ENCODE peak calls at places on chromosomes 3 and 15, in eight cellular contexts. I, T, V, B, A, P, E and S are unnamed samples.

GRCh38 chr3:195025056-195025880 is 245.7 kb downstream of the XXYLT1 start:
- DNase-seq in I (peak), T (no peak), V (no peak), B (no peak), A (no peak), P (no peak), E (no peak), S (no peak)

GRCh38 chr3:172592898-172593669 is 69.9 kb upstream of the TNFSF10 start:
- DNase-seq in I (no peak), T (no peak), V (no peak), B (peak), A (no peak), P (no peak), E (no peak), S (no peak)

GRCh38 chr3:149765762-149766334 is 13.6 kb upstream of the COMMD2 start:
- DNase-seq in I (no peak), T (no peak), V (no peak), B (peak), A (peak), P (peak), E (no peak), S (no peak)

GRCh38 chr3:14124223-14124614 is 451 bp downstream of the CHCHD4 start:
- DNase-seq in I (no peak), T (no peak), V (peak), B (peak), A (peak), P (peak), E (peak), S (peak)

GRCh38 chr15:99126930-99127329 is 22.1 kb downstream of the SYNM start:
- DNase-seq in I (no peak), T (no peak), V (no peak), B (no peak), A (no peak), P (no peak), E (no peak), S (no peak)

GRCh38 chr3:32440481-32441350 is 49.1 kb downstream of the CMTM7 start:
- DNase-seq in I (no peak), T (no peak), V (no peak), B (no peak), A (no peak), P (no peak), E (no peak), S (no peak)

GRCh38 chr15:22786868-22787698 is 639 bp downstream of the NIPA1 start:
- DNase-seq in I (no peak), T (peak), V (no peak), B (peak), A (peak), P (no peak), E (peak), S (no peak)

GRCh38 chr3:6861331-6861988 is 545 bp downstream of the GRM7 start:
- DNase-seq in I (no peak), T (no peak), V (no peak), B (no peak), A (no peak), P (peak), E (no peak), S (no peak)

GRCh38 chr15:34644061-34644460 is 60.6 kb upstream of the GOLGA8B start:
- DNase-seq in I (no peak), T (no peak), V (no peak), B (peak), A (no peak), P (no peak), E (no peak), S (no peak)

GRCh38 chr15:86526938-86527735 is 447.5 kb downstream of the AGBL1 start:
- DNase-seq in I (no peak), T (no peak), V (no peak), B (no peak), A (peak), P (no peak), E (no peak), S (no peak)

GRCh38 chr3:135157045-135157444 is 362.0 kb downstream of the EPHB1 start:
- DNase-seq in I (no peak), T (no peak), V (no peak), B (no peak), A (no peak), P (no peak), E (no peak), S (no peak)

GRCh38 chr15:78621810-78622402 is 1.1 kb upstream of the CHRNA3 start:
- DNase-seq in I (no peak), T (no peak), V (no peak), B (no peak), A (no peak), P (no peak), E (no peak), S (no peak)

GRCh38 chr15:96341465-96342142 is 11.1 kb downstream of the NR2F2 start:
- DNase-seq in I (no peak), T (no peak), V (no peak), B (no peak), A (no peak), P (no peak), E (no peak), S (no peak)

GRCh38 chr3:152050782-152051405 is 177.5 kb downstream of the SUCNR1 start:
- DNase-seq in I (no peak), T (no peak), V (no peak), B (no peak), A (no peak), P (no peak), E (no peak), S (no peak)

GRCh38 chr15:52257734-52258062 is 37.9 kb downstream of the MYO5C start:
- DNase-seq in I (no peak), T (no peak), V (no peak), B (no peak), A (no peak), P (no peak), E (no peak), S (no peak)

GRCh38 chr3:50160561-50160983 is 5.4 kb downstream of the SEMA3F start:
- DNase-seq in I (no peak), T (no peak), V (no peak), B (no peak), A (no peak), P (no peak), E (no peak), S (no peak)

GRCh38 chr3:25246921-25247320 is 181.1 kb upstream of the RARB start:
- DNase-seq in I (no peak), T (no peak), V (no peak), B (no peak), A (no peak), P (no peak), E (no peak), S (no peak)

GRCh38 chr3:101941253-101942039 is 92.1 kb downstream of the NFKBIZ start:
- DNase-seq in I (no peak), T (no peak), V (no peak), B (no peak), A (no peak), P (no peak), E (no peak), S (no peak)

GRCh38 chr15:68440136-68440535 is 8.2 kb upstream of the ITGA11 start:
- DNase-seq in I (no peak), T (no peak), V (no peak), B (no peak), A (no peak), P (no peak), E (no peak), S (no peak)

GRCh38 chr15:83304861-83305661 is 20.6 kb upstream of the BNC1 start:
- DNase-seq in I (no peak), T (no peak), V (no peak), B (no peak), A (no peak), P (no peak), E (no peak), S (no peak)

GRCh38 chr15:76987896-76988860 is 6.7 kb upstream of the PSTPIP1 start:
- DNase-seq in I (no peak), T (no peak), V (no peak), B (peak), A (no peak), P (peak), E (peak), S (no peak)

GRCh38 chr15:100350434-100351226 is 8.9 kb upstream of the ADAMTS17 start:
- DNase-seq in I (no peak), T (no peak), V (no peak), B (peak), A (no peak), P (no peak), E (no peak), S (no peak)

GRCh38 chr3:23105048-23105447 is 98.1 kb upstream of the UBE2E2 start:
- DNase-seq in I (no peak), T (no peak), V (no peak), B (no peak), A (no peak), P (no peak), E (no peak), S (no peak)

GRCh38 chr3:131353946-131354345 is 27.6 kb upstream of the NUDT16 start:
- DNase-seq in I (no peak), T (no peak), V (no peak), B (no peak), A (no peak), P (no peak), E (no peak), S (no peak)

GRCh38 chr15:55638764-55639163 is 50.6 kb upstream of the PYGO1 start:
- DNase-seq in I (no peak), T (no peak), V (no peak), B (no peak), A (no peak), P (no peak), E (no peak), S (no peak)

GRCh38 chr3:131535131-131535530 is 32.4 kb upstream of the MRPL3 start:
- DNase-seq in I (no peak), T (no peak), V (no peak), B (no peak), A (no peak), P (no peak), E (no peak), S (no peak)

GRCh38 chr15:88995449-88995848 is 82.3 kb upstream of the MFGE8 start:
- DNase-seq in I (no peak), T (no peak), V (no peak), B (no peak), A (no peak), P (no peak), E (no peak), S (no peak)

GRCh38 chr3:125511420-125512094 is 8.4 kb downstream of the SNX4 start:
- DNase-seq in I (no peak), T (no peak), V (no peak), B (no peak), A (no peak), P (no peak), E (no peak), S (no peak)

GRCh38 chr3:156358232-156358631 is 196.7 kb downstream of the SSR3 start:
- DNase-seq in I (no peak), T (no peak), V (no peak), B (no peak), A (peak), P (no peak), E (no peak), S (no peak)

GRCh38 chr3:112002458-112002971 is 3.8 kb downstream of the TAGLN3 start:
- DNase-seq in I (no peak), T (no peak), V (peak), B (peak), A (no peak), P (no peak), E (no peak), S (no peak)

GRCh38 chr15:63402498-63403253 is 21.0 kb upstream of the CA12 start:
- DNase-seq in I (no peak), T (no peak), V (no peak), B (peak), A (peak), P (peak), E (no peak), S (no peak)

GRCh38 chr3:188380722-188381121 is 226.8 kb downstream of the LPP start:
- DNase-seq in I (no peak), T (no peak), V (no peak), B (no peak), A (no peak), P (no peak), E (no peak), S (no peak)

GRCh38 chr15:64503197-64503596 is 42.8 kb downstream of the ZNF609 start:
- DNase-seq in I (no peak), T (no peak), V (no peak), B (peak), A (no peak), P (no peak), E (no peak), S (no peak)

GRCh38 chr15:92981333-92981732 is 81.2 kb downstream of the CHD2 start:
- DNase-seq in I (no peak), T (no peak), V (no peak), B (no peak), A (no peak), P (no peak), E (no peak), S (no peak)

GRCh38 chr15:42879390-42879912 is 41.1 kb downstream of the TTBK2 start:
- DNase-seq in I (no peak), T (no peak), V (no peak), B (no peak), A (peak), P (no peak), E (no peak), S (no peak)

GRCh38 chr3:50573566-50574279 is 4.4 kb downstream of the HEMK1 start:
- DNase-seq in I (no peak), T (no peak), V (peak), B (no peak), A (no peak), P (no peak), E (no peak), S (peak)

GRCh38 chr3:187927565-187927964 is 182.3 kb upstream of the BCL6 start:
- DNase-seq in I (no peak), T (no peak), V (no peak), B (no peak), A (no peak), P (no peak), E (no peak), S (no peak)

GRCh38 chr3:133440652-133441051 is 40.8 kb downstream of the BFSP2 start:
- DNase-seq in I (no peak), T (no peak), V (no peak), B (no peak), A (no peak), P (no peak), E (no peak), S (no peak)

GRCh38 chr3:62229201-62229600 is 144.1 kb downstream of the FEZF2 start:
- DNase-seq in I (no peak), T (no peak), V (no peak), B (no peak), A (peak), P (no peak), E (no peak), S (no peak)